ENCODE peak calls at places on chromosomes 16 and 17, in seven cellular contexts. Q is mammary epithelial cell; H is substantia nigra; L is H54; V is NCI-H69; P is CD8-positive, alpha-beta memory T cell; G is Right ventricle myocardium superior. W is an unnamed sample.

GRCh38 chr16:67775273-67775672 is 31.1 kb downstream of the RANBP10 start:
- DNase-seq in P (no peak), V (no peak), H (no peak), Q (no peak), G (no peak), L (no peak), W (no peak)

GRCh38 chr17:46995841-46996571 is 17.0 kb upstream of the RPRML start:
- DNase-seq in L (peak; percentile 54), P (no peak), V (peak; percentile 16), H (no peak), Q (peak; percentile 57), G (no peak), W (no peak)

GRCh38 chr16:81569361-81570034 is 124.9 kb downstream of the CMIP start:
- DNase-seq in P (no peak), Q (no peak), L (no peak), G (no peak), H (no peak), V (no peak), W (no peak)

GRCh38 chr17:45828171-45829133 is 16.2 kb upstream of the SPPL2C start:
- DNase-seq in Q (no peak), P (no peak), H (no peak), G (no peak), V (peak; percentile 52), L (peak; percentile 77), W (no peak)

GRCh38 chr17:43530303-43531081 is 15.6 kb downstream of the ETV4 start:
- DNase-seq in V (peak; percentile 88), G (peak; percentile 71), L (no peak), Q (peak; percentile 20), P (no peak), H (no peak), W (no peak)

GRCh38 chr17:1563786-1564613 is 1.4 kb upstream of the PITPNA start:
- DNase-seq in P (no peak), V (peak; percentile 39), L (no peak), Q (no peak), G (no peak), H (no peak), W (no peak)

GRCh38 chr16:84618428-84619102 is 687 bp upstream of the COTL1 start:
- DNase-seq in P (no peak), G (no peak), H (no peak), L (peak; percentile 71), V (peak; percentile 80), Q (peak; percentile 93), W (no peak)

GRCh38 chr17:28551421-28552186 is 820 bp downstream of the UNC119 start:
- DNase-seq in V (peak; percentile 54), L (no peak), P (no peak), H (no peak), Q (peak; percentile 21), G (no peak), W (peak; percentile 5)

GRCh38 chr17:55341432-55341831 is 76.7 kb downstream of the HLF start:
- DNase-seq in Q (peak; percentile 86), P (no peak), G (no peak), V (no peak), L (no peak), H (no peak), W (no peak)

GRCh38 chr16:11203111-11203623 is 52.8 kb downstream of the SOCS1 start:
- DNase-seq in G (no peak), V (peak; percentile 71), H (no peak), L (no peak), Q (no peak), P (no peak), W (no peak)

GRCh38 chr17:40598928-40599627 is 33.8 kb upstream of the CCR7 start:
- DNase-seq in V (no peak), L (no peak), H (no peak), Q (no peak), P (peak; percentile 80), G (no peak), W (peak; percentile 96)

GRCh38 chr16:78127130-78127529 is 27.7 kb downstream of the WWOX start:
- DNase-seq in H (no peak), P (no peak), Q (no peak), L (no peak), G (no peak), V (peak; percentile 41), W (no peak)

GRCh38 chr17:29699283-29699682 is 76.6 kb upstream of the CORO6 start:
- DNase-seq in G (no peak), L (no peak), V (no peak), Q (no peak), P (no peak), H (peak; percentile 16), W (no peak)

GRCh38 chr16:80932725-80933124 is 74.0 kb downstream of the CMC2 start:
- DNase-seq in Q (peak; percentile 50), V (no peak), H (no peak), P (no peak), L (peak; percentile 71), G (peak; percentile 63), W (no peak)

GRCh38 chr17:81184596-81184995 is 18.6 kb upstream of the AATK start:
- DNase-seq in G (no peak), L (no peak), V (peak; percentile 67), P (no peak), Q (no peak), H (no peak), W (no peak)

W was measured in naive B cell.